ENCODE peak calls at places on chromosomes 1 and 21, in five cellular contexts. One of them, this sample, is unnamed. For H3K27me3 and H3K4me1, the result is how much of the 10 kb centered on the place peaks cover.

GRCh38 chr1:88104234-88104633 is 579.8 kb upstream of the PKN2 start:
- DNase-seq in neural progenitor cell: no peak
- DNase-seq in naive thymus-derived CD4-positive, alpha-beta T cell: no peak
- DNase-seq in psoas muscle: no peak
- DNase-seq in CD8-positive, alpha-beta T cell: no peak
- DNase-seq in this sample: no peak

GRCh38 chr1:25844485-25845337 is 14.5 kb downstream of the AUNIP start:
- DNase-seq in neural progenitor cell: no peak
- DNase-seq in naive thymus-derived CD4-positive, alpha-beta T cell: no peak
- DNase-seq in psoas muscle: no peak
- DNase-seq in CD8-positive, alpha-beta T cell: no peak
- DNase-seq in this sample: no peak

GRCh38 chr1:84225636-84226035 is 75.9 kb upstream of the SAMD13 start:
- DNase-seq in neural progenitor cell: no peak
- DNase-seq in naive thymus-derived CD4-positive, alpha-beta T cell: no peak
- DNase-seq in psoas muscle: no peak
- DNase-seq in CD8-positive, alpha-beta T cell: no peak
- DNase-seq in this sample: no peak

GRCh38 chr21:38888956-38889605 is 83.4 kb downstream of the ETS2 start:
- DNase-seq in neural progenitor cell: no peak
- DNase-seq in naive thymus-derived CD4-positive, alpha-beta T cell: no peak
- DNase-seq in psoas muscle: no peak
- DNase-seq in CD8-positive, alpha-beta T cell: no peak
- DNase-seq in this sample: no peak

GRCh38 chr1:156104065-156104810 is 10.3 kb upstream of the LMNA start:
- DNase-seq in neural progenitor cell: no peak
- DNase-seq in naive thymus-derived CD4-positive, alpha-beta T cell: peak
- DNase-seq in psoas muscle: peak
- DNase-seq in CD8-positive, alpha-beta T cell: no peak
- DNase-seq in this sample: peak

GRCh38 chr1:167156466-167156865 is 62.6 kb downstream of the STYXL2 start:
- DNase-seq in neural progenitor cell: no peak
- DNase-seq in naive thymus-derived CD4-positive, alpha-beta T cell: no peak
- DNase-seq in psoas muscle: no peak
- DNase-seq in CD8-positive, alpha-beta T cell: peak
- DNase-seq in this sample: no peak

GRCh38 chr21:15031790-15032357 is 32.9 kb downstream of the NRIP1 start:
- DNase-seq in neural progenitor cell: no peak
- DNase-seq in naive thymus-derived CD4-positive, alpha-beta T cell: no peak
- DNase-seq in psoas muscle: no peak
- DNase-seq in CD8-positive, alpha-beta T cell: no peak
- DNase-seq in this sample: no peak

GRCh38 chr1:66446261-66447001 is 87.5 kb upstream of the SGIP1 start:
- DNase-seq in neural progenitor cell: peak
- DNase-seq in naive thymus-derived CD4-positive, alpha-beta T cell: peak
- DNase-seq in psoas muscle: no peak
- DNase-seq in CD8-positive, alpha-beta T cell: peak
- DNase-seq in this sample: peak

GRCh38 chr1:26215246-26215645 is 18.8 kb upstream of the CEP85 start:
- DNase-seq in neural progenitor cell: no peak
- DNase-seq in naive thymus-derived CD4-positive, alpha-beta T cell: no peak
- DNase-seq in psoas muscle: no peak
- DNase-seq in CD8-positive, alpha-beta T cell: no peak
- DNase-seq in this sample: no peak

GRCh38 chr1:227546055-227546454 is 17.3 kb upstream of the ZNF678 start:
- DNase-seq in neural progenitor cell: no peak
- DNase-seq in naive thymus-derived CD4-positive, alpha-beta T cell: no peak
- DNase-seq in psoas muscle: peak
- DNase-seq in CD8-positive, alpha-beta T cell: no peak
- DNase-seq in this sample: no peak

GRCh38 chr1:145988773-145989172 is 7.6 kb downstream of the TXNIP start:
- DNase-seq in neural progenitor cell: no peak
- DNase-seq in naive thymus-derived CD4-positive, alpha-beta T cell: peak
- DNase-seq in psoas muscle: no peak
- DNase-seq in CD8-positive, alpha-beta T cell: no peak
- DNase-seq in this sample: no peak

GRCh38 chr21:33026878-33027400 is 1.2 kb downstream of the OLIG2 start:
- DNase-seq in neural progenitor cell: peak
- DNase-seq in naive thymus-derived CD4-positive, alpha-beta T cell: no peak
- DNase-seq in psoas muscle: no peak
- DNase-seq in CD8-positive, alpha-beta T cell: no peak
- DNase-seq in this sample: no peak
- H3K27me3 ChIP-seq in neural progenitor cell: half or more
- H3K27me3 ChIP-seq in naive thymus-derived CD4-positive, alpha-beta T cell: under half
- H3K27me3 ChIP-seq in psoas muscle: half or more
- H3K27me3 ChIP-seq in CD8-positive, alpha-beta T cell: under half
- H3K27me3 ChIP-seq in this sample: half or more

GRCh38 chr1:119687391-119688079 is 24.2 kb upstream of the PHGDH start:
- DNase-seq in neural progenitor cell: no peak
- DNase-seq in naive thymus-derived CD4-positive, alpha-beta T cell: no peak
- DNase-seq in psoas muscle: no peak
- DNase-seq in CD8-positive, alpha-beta T cell: no peak
- DNase-seq in this sample: no peak
- H3K4me3 ChIP-seq in neural progenitor cell: no peak
- H3K4me3 ChIP-seq in naive thymus-derived CD4-positive, alpha-beta T cell: no peak
- H3K4me3 ChIP-seq in psoas muscle: no peak
- H3K4me3 ChIP-seq in CD8-positive, alpha-beta T cell: no peak
- H3K4me3 ChIP-seq in this sample: no peak

DNA sequence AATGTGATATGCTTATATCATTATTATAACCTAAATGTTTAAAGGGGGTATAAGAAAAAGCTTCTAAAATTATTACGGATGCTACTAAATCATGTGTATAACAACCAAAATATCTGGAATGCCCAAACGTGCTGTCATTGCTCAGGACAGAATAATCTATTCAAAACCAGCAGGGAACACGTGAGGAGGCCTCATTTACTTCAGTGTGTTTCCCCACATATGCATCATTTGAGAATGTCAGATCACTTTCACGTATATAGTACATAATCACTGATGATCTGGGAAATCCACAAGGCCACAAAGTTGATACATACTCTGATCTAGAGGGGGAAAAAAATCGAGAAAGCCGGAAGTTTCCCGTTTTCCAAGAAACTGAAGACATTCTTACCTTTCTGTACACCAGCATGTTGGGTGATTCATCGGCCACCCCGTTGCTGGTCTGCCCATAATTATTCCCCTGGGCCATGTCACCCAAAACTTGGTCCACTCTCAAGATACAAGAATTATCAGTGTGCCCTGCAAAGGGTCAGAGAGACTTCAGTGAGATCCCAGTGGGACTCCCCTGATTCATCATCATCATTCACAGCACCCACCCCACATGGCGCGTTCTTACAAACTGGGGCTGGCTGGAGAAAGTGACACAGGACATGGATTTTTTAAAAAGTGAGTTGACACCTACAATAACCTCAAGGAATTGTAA is 1.5 kb downstream of the RGS7 start:
- DNase-seq in neural progenitor cell: no peak
- DNase-seq in naive thymus-derived CD4-positive, alpha-beta T cell: no peak
- DNase-seq in psoas muscle: no peak
- DNase-seq in CD8-positive, alpha-beta T cell: no peak
- DNase-seq in this sample: no peak
- H3K4me1 ChIP-seq in neural progenitor cell: under half
- H3K4me1 ChIP-seq in naive thymus-derived CD4-positive, alpha-beta T cell: under half
- H3K4me1 ChIP-seq in psoas muscle: under half
- H3K4me1 ChIP-seq in CD8-positive, alpha-beta T cell: under half
- H3K4me1 ChIP-seq in this sample: under half

GRCh38 chr1:247362074-247362597 is 30.5 kb upstream of the ZNF496 start:
- DNase-seq in neural progenitor cell: no peak
- DNase-seq in naive thymus-derived CD4-positive, alpha-beta T cell: no peak
- DNase-seq in psoas muscle: no peak
- DNase-seq in CD8-positive, alpha-beta T cell: no peak
- DNase-seq in this sample: no peak
- H3K27me3 ChIP-seq in neural progenitor cell: under half
- H3K27me3 ChIP-seq in naive thymus-derived CD4-positive, alpha-beta T cell: under half
- H3K27me3 ChIP-seq in psoas muscle: under half
- H3K27me3 ChIP-seq in CD8-positive, alpha-beta T cell: under half
- H3K27me3 ChIP-seq in this sample: under half

DNA sequence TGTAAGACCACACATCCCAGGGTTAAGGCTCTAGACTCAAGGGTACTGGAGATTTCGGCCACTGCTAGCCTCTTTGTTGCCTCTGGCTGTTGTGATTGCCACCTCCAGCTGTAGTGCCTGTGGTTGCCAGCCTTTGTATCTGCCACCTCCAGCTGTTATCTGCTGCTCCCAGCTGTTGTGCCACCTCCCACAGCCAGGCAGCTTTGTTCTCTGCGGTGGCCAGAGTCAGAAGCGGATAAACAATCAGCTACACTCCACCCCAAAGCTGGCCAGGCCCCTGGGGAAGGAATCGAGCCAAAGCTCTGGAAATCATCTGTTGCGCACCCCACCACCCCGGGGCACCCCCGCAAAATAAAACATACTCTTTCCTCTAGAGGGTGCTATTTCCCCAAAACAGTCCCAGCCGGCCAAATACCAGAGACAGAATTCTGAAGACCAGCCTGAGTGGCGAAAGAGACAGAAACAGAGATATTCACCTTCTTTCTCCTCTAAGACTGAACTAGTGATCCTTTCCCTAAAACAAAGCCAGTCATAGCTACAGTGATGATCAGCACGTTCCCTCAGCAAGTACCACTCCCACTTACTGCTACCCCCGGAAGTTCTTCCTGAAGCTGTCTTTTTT is 14.8 kb upstream of the PIGM start:
- DNase-seq in neural progenitor cell: peak
- DNase-seq in naive thymus-derived CD4-positive, alpha-beta T cell: peak
- DNase-seq in psoas muscle: peak
- DNase-seq in CD8-positive, alpha-beta T cell: peak
- DNase-seq in this sample: peak
- H3K4me3 ChIP-seq in neural progenitor cell: peak
- H3K4me3 ChIP-seq in naive thymus-derived CD4-positive, alpha-beta T cell: no peak
- H3K4me3 ChIP-seq in psoas muscle: no peak
- H3K4me3 ChIP-seq in CD8-positive, alpha-beta T cell: peak
- H3K4me3 ChIP-seq in this sample: no peak

DNA sequence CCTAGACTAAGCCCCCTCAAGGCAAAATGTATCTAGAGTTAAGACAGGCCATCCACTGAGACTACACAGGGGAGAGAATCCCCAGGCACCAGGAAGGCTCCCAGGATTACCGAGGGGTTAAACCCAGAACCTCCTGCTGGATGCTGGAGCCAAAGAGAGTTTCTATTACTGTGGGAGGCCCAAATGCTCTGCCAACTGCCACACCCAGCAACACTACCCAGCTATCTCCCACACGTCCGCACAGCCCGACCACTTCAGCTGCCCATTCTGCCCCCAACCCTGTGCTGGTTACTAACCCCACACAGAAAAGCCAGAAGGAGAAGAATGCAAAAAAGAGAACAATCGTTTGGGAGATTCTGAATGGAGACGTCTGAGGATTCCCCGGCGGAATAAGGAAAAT is 63.6 kb downstream of the CD46 start:
- DNase-seq in neural progenitor cell: no peak
- DNase-seq in naive thymus-derived CD4-positive, alpha-beta T cell: no peak
- DNase-seq in psoas muscle: peak
- DNase-seq in CD8-positive, alpha-beta T cell: no peak
- DNase-seq in this sample: no peak
- H3K4me1 ChIP-seq in neural progenitor cell: under half
- H3K4me1 ChIP-seq in naive thymus-derived CD4-positive, alpha-beta T cell: under half
- H3K4me1 ChIP-seq in psoas muscle: half or more
- H3K4me1 ChIP-seq in CD8-positive, alpha-beta T cell: under half
- H3K4me1 ChIP-seq in this sample: under half

GRCh38 chr1:205572426-205572825 is 59.4 kb downstream of the ELK4 start:
- DNase-seq in neural progenitor cell: no peak
- DNase-seq in naive thymus-derived CD4-positive, alpha-beta T cell: no peak
- DNase-seq in psoas muscle: no peak
- DNase-seq in CD8-positive, alpha-beta T cell: no peak
- DNase-seq in this sample: no peak
- H3K27me3 ChIP-seq in neural progenitor cell: half or more
- H3K27me3 ChIP-seq in naive thymus-derived CD4-positive, alpha-beta T cell: under half
- H3K27me3 ChIP-seq in psoas muscle: under half
- H3K27me3 ChIP-seq in CD8-positive, alpha-beta T cell: under half
- H3K27me3 ChIP-seq in this sample: half or more